ENCODE peak calls at places on chromosome 5, in four cellular contexts. O, R, H and D are unnamed samples.

GRCh38 chr5:67910599-67910998 is 305.0 kb upstream of the PIK3R1 start:
- DNase-seq in O (no peak), R (no peak), H (no peak), D (no peak)

GRCh38 chr5:92353107-92354030 is 970.3 kb upstream of the ARRDC3 start:
- DNase-seq in O (peak; percentile 71), R (no peak), H (no peak), D (no peak)

GRCh38 chr5:100550531-100551036 is 15.4 kb downstream of the FAM174A start:
- DNase-seq in O (no peak), R (no peak), H (no peak), D (peak; percentile 72)

GRCh38 chr5:165360366-165361142 is 1855.1 kb downstream of the MAT2B start:
- DNase-seq in O (no peak), R (no peak), H (no peak), D (no peak)

GRCh38 chr5:141914154-141914743 is 9.4 kb upstream of the DELE1 start:
- DNase-seq in O (no peak), R (no peak), H (peak; percentile 66), D (no peak)

GRCh38 chr5:98428806-98429205 is 344.7 kb upstream of the RGMB start:
- DNase-seq in O (no peak), R (no peak), H (no peak), D (peak; percentile 8)

GRCh38 chr5:81393783-81394718 is at the start of gene ACOT12:
- DNase-seq in O (no peak), R (no peak), H (no peak), D (no peak)

GRCh38 chr5:153629496-153629895 is 139.0 kb downstream of the GRIA1 start:
- DNase-seq in O (no peak), R (no peak), H (no peak), D (no peak)

GRCh38 chr5:94094793-94095441 is 353.5 kb upstream of the POU5F2 start:
- DNase-seq in O (no peak), R (no peak), H (peak; percentile 13), D (no peak)

GRCh38 chr5:138632900-138633489 is 57.8 kb upstream of the HSPA9 start:
- DNase-seq in O (peak; percentile 54), R (peak; percentile 87), H (peak; percentile 51), D (peak; percentile 51)

GRCh38 chr5:1152771-1153282 is 41.0 kb upstream of the SLC12A7 start:
- DNase-seq in O (no peak), R (no peak), H (no peak), D (no peak)

GRCh38 chr5:117299940-117300339 is 725.3 kb upstream of the SEMA6A start:
- DNase-seq in O (no peak), R (no peak), H (no peak), D (no peak)

GRCh38 chr5:168433982-168434381 is 52.3 kb upstream of the RARS1 start:
- DNase-seq in O (no peak), R (no peak), H (no peak), D (no peak)

GRCh38 chr5:132294728-132295504 is 722 bp downstream of the SLC22A4 start:
- DNase-seq in O (no peak), R (no peak), H (peak; percentile 58), D (no peak)

GRCh38 chr5:120396186-120396585 is 67.9 kb upstream of the PRR16 start:
- DNase-seq in O (no peak), R (no peak), H (no peak), D (no peak)
- TF ChIP-seq ZNF274 in O (no peak), R (no peak), H (no peak), D (no peak)

DNA sequence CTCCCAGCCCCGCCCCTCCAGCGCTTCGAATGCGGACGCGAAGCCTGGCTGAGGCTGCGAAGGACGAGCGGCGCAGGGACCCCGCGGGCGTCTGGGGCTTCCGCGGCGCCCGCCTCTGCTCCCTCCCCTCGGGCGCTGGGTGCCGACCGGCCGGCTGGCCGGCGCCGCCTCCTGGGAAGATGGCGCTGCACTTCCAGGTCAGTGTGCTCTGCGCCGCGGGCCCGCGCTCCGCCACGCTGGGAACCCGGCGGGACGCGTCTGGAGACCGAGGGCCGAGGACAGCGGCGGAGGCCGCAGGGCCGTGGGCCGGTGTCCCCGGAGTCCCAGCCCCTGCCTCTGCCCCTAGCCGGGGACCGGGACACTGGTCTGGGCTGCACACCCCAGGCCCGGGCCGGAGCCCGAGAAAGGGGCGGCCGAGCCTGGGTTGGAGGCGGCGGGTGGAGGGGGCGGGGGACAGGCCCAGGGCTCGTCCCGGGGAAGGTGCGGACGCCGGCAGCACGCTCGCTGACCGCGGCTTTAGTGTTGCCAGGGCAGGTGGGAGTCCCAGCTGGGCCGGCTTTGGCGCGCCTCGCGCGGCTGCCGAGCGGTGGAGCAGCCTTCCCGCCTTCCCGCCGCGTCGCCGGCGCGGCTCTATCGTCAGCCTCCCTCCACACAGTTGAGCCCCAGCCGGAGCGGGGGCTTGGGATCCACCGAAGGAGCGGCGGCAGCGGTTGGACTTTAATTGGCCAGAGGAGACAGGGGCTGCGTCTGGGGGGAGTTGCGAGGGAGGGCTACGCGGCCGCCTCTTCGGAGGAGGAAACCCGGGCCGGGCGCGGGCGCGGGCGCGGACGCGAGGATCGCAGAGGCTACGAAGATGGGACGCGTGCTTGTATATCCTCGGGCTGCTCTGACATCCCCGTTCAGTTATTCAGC is at the start of gene RANBP17:
- DNase-seq in O (no peak), R (peak; percentile 64), H (no peak), D (no peak)
- TF ChIP-seq YY1 in O (no peak), R (peak; percentile 89), H (no peak), D (no peak)

GRCh38 chr5:136435951-136436544 is 70.7 kb upstream of the TRPC7 start:
- DNase-seq in O (no peak), R (no peak), H (no peak), D (no peak)

GRCh38 chr5:136427421-136427820 is 62.1 kb upstream of the TRPC7 start:
- DNase-seq in O (no peak), R (no peak), H (no peak), D (no peak)

GRCh38 chr5:136434795-136435194 is 69.5 kb upstream of the TRPC7 start:
- DNase-seq in O (no peak), R (no peak), H (no peak), D (no peak)

DNA sequence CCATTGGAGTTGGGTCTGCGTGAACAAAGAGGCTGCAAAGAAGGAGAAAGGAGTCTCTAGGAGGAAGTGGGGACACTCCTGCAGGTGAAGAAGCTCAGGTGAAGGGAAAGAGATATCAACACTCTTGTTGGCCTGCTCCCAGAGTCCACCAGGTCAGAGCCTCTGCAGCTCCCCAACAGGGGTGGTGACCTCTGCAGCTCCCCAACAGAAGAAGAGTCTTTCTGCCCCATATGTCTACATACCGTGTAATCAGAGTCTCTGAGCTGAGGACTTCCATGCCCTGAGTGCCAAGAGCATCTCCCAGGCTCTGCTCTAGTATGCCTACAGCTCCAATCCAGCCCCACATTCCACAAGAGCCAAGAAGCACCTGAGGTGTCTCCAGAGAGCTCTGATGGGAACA is 67.4 kb upstream of the TRPC7 start:
- DNase-seq in O (no peak), R (no peak), H (no peak), D (no peak)
- TF ChIP-seq EP300 in O (no peak), R (no peak), H (no peak), D (no peak)

GRCh38 chr5:150302301-150303069 is at the start of gene ARSI:
- DNase-seq in O (no peak), R (no peak), H (peak; percentile 65), D (no peak)
- TF ChIP-seq ZNF274 in O (no peak), R (no peak), H (no peak), D (no peak)

GRCh38 chr5:15946026-15946425 is 233.6 kb downstream of the MARCHF11 start:
- DNase-seq in O (no peak), R (no peak), H (no peak), D (no peak)

GRCh38 chr5:15951126-15951525 is 228.5 kb downstream of the MARCHF11 start:
- DNase-seq in O (no peak), R (no peak), H (no peak), D (no peak)

GRCh38 chr5:15951550-15951949 is 228.0 kb downstream of the MARCHF11 start:
- DNase-seq in O (no peak), R (no peak), H (no peak), D (no peak)

GRCh38 chr5:15943487-15943886 is 236.1 kb downstream of the MARCHF11 start:
- DNase-seq in O (no peak), R (no peak), H (no peak), D (no peak)

DNA sequence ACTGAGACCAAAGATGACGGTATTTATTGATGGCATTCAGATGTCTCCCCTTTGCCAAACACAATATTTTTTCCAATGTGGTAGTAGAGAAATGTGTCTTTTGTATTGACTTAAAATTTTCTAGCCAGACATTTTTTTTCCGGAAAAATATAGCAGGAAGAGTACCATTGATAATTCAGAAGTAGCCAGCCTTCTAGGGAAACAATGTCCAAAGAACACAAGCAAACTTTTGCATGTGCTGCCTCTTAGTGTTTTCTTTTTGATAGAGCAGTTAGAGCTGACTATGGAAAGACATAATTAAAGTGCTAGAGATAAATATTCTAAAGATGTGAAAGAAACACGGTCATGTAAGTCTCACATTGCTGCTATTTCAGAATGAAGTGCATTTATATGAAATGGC is 231.4 kb downstream of the MARCHF11 start:
- DNase-seq in O (no peak), R (no peak), H (no peak), D (no peak)
- TF ChIP-seq YY1 in O (no peak), R (no peak), H (no peak), D (no peak)